ENCODE peak calls at places on chromosomes 4 and X, in eight cellular contexts. S is sciatic nerve; C is activated T-helper 17 cell treated with anti-CD3 and anti-CD28 coated beads, Interleukin-2, amount 50 U/mL, for 72 hours; R is left lung; W is activated T-cell treated with anti-CD3 and anti-CD28 coated beads, Interleukin-2, amount 50 U/mL, for 72 hours; P is activated CD8-positive, alpha-beta T cell treated with anti-CD3 and anti-CD28 coated beads, Interleukin-2, amount 10 ng/mL, durations not matched to agents 7 days and 5 days; U is heart right ventricle; L is foreskin keratinocyte. E is an unnamed sample.

GRCh38 chrX:130702867-130703707 is 199.9 kb downstream of the ENOX2 start:
- ATAC-seq in S (no peak), W (no peak), U (no peak), P (no peak), L (no peak), C (no peak), R (no peak), E (no peak)

GRCh38 chr4:71857713-71858451 is 74.0 kb upstream of the GC start:
- ATAC-seq in P (no peak), W (no peak), L (no peak), U (no peak), S (no peak), C (no peak), R (peak; percentile 93), E (no peak)

GRCh38 chr4:158811216-158811540 is 42.4 kb downstream of the FNIP2 start:
- ATAC-seq in W (no peak), P (no peak), S (peak; percentile 43), C (no peak), L (no peak), R (no peak), U (no peak), E (no peak)

GRCh38 chrX:34437586-34437985 is 219.5 kb downstream of the TMEM47 start:
- ATAC-seq in U (no peak), P (no peak), S (peak; percentile 67), L (no peak), R (peak; percentile 24), C (no peak), W (no peak), E (no peak)

GRCh38 chr4:126513596-126513995 is 1119.2 kb upstream of the INTU start:
- ATAC-seq in C (no peak), L (no peak), W (no peak), U (no peak), R (no peak), P (no peak), S (no peak), E (no peak)

GRCh38 chrX:101918746-101919145 is 13.1 kb downstream of the ZMAT1 start:
- ATAC-seq in L (no peak), P (no peak), C (no peak), R (no peak), S (no peak), W (no peak), U (no peak), E (no peak)

GRCh38 chr4:110633358-110634319 is 10.8 kb upstream of the PITX2 start:
- ATAC-seq in U (no peak), W (no peak), S (no peak), P (no peak), C (no peak), L (peak; percentile 3), R (no peak), E (no peak)

GRCh38 chr4:76527666-76528065 is 92.6 kb downstream of the SHROOM3 start:
- ATAC-seq in L (no peak), P (no peak), W (no peak), C (no peak), S (no peak), U (no peak), R (no peak), E (no peak)

GRCh38 chr4:189659302-189659701 is 281.4 kb upstream of the FRG1 start:
- ATAC-seq in C (peak; percentile 47), R (peak; percentile 57), S (peak; percentile 42), W (peak; percentile 83), L (no peak), U (no peak), P (no peak), E (no peak)

GRCh38 chr4:82811392-82811791 is 12.8 kb upstream of the SCD5 start:
- ATAC-seq in L (no peak), R (no peak), C (no peak), W (no peak), S (no peak), P (no peak), U (no peak), E (no peak)